ENCODE peak calls at places on chromosomes 16 and 17, in nine cellular contexts. F is pancreas; I is activated CD8-positive, alpha-beta memory T cell treated with anti-CD3 and anti-CD28 coated beads for 1 hour; D is COLO829; V is cerebellar cortex; C is adipocyte; B is skeletal muscle cell; J is HFF-Myc; A is mammary epithelial cell. G is an unnamed sample.

GRCh38 chr17:7475764-7476422 is 3.5 kb downstream of the ZBTB4 start:
- DNase-seq in D (no peak), A (no peak), V (no peak), J (no peak), F (peak), I (no peak), B (no peak), C (no peak), G (no peak)

GRCh38 chr17:28071179-28071578 is 28.7 kb downstream of the NLK start:
- DNase-seq in V (no peak), I (no peak), J (no peak), D (no peak), A (no peak), B (no peak), F (no peak), C (no peak), G (no peak)

GRCh38 chr17:55038291-55038690 is 69.7 kb downstream of the STXBP4 start:
- DNase-seq in C (peak), F (no peak), V (no peak), J (no peak), B (no peak), D (no peak), A (no peak), I (no peak), G (no peak)

GRCh38 chr17:77318491-77319210 is 177.9 kb downstream of the SEC14L1 start:
- DNase-seq in C (peak), J (no peak), F (no peak), B (no peak), V (no peak), D (no peak), A (peak), I (no peak), G (peak)

GRCh38 chr17:40432864-40433528 is 10.3 kb upstream of the IGFBP4 start:
- DNase-seq in A (no peak), C (peak), I (no peak), V (peak), B (no peak), J (no peak), D (no peak), F (no peak), G (no peak)

GRCh38 chr16:64280317-64280716 is 841.5 kb downstream of the CDH11 start:
- DNase-seq in V (no peak), F (no peak), I (no peak), J (no peak), A (no peak), C (no peak), D (no peak), B (no peak), G (no peak)

GRCh38 chr17:16273929-16274339 is 56.9 kb downstream of the PIGL start:
- DNase-seq in I (no peak), V (no peak), B (no peak), C (no peak), D (no peak), J (no peak), F (no peak), A (no peak), G (no peak)

GRCh38 chr16:19304670-19305240 is 19.2 kb downstream of the CLEC19A start:
- DNase-seq in J (no peak), A (peak), C (no peak), V (no peak), F (no peak), I (no peak), D (no peak), B (no peak), G (peak)

GRCh38 chr17:57915532-57915931 is 39.7 kb downstream of the CUEDC1 start:
- DNase-seq in A (no peak), I (no peak), B (no peak), D (no peak), V (no peak), F (no peak), C (no peak), J (no peak), G (no peak)

GRCh38 chr16:2698996-2699750 is 16.9 kb downstream of the KCTD5 start:
- DNase-seq in F (no peak), B (no peak), D (no peak), J (no peak), C (no peak), A (no peak), I (no peak), V (no peak), G (no peak)

GRCh38 chr16:58491-59439 is 5.1 kb downstream of the SNRNP25 start:
- DNase-seq in V (no peak), C (no peak), I (no peak), D (no peak), B (no peak), J (no peak), F (no peak), A (no peak), G (no peak)

GRCh38 chr17:32495347-32496253 is 8.8 kb downstream of the CDK5R1 start:
- DNase-seq in B (no peak), C (no peak), F (peak), V (peak), A (no peak), D (no peak), I (no peak), J (no peak), G (no peak)

GRCh38 chr17:73423806-73424205 is 112.0 kb upstream of the CDC42EP4 start:
- DNase-seq in I (no peak), V (no peak), B (no peak), J (no peak), C (no peak), D (no peak), F (no peak), A (no peak), G (no peak)

GRCh38 chr16:4272114-4272954 is 489 bp downstream of the TFAP4 start:
- DNase-seq in D (no peak), C (peak), V (peak), B (no peak), F (peak), A (peak), J (no peak), I (peak), G (peak)

GRCh38 chr17:82392209-82392920 is 20.8 kb downstream of the UTS2R start:
- DNase-seq in D (no peak), A (no peak), F (no peak), J (no peak), V (no peak), C (no peak), B (no peak), I (no peak), G (no peak)

GRCh38 chr17:21354796-21355385 is 21.3 kb upstream of the KCNJ12 start:
- DNase-seq in C (no peak), F (no peak), I (no peak), D (no peak), A (no peak), V (no peak), J (no peak), B (no peak), G (no peak)